ENCODE peak calls at places on chromosomes 6 and 20, in eight cellular contexts. V, G, N, C, I, W, A and E are unnamed samples.

GRCh38 chr20:3927486-3928291 is 38.5 kb downstream of the PANK2 start:
- DNase-seq in V (no peak), G (no peak), N (peak; percentile 19), C (no peak), I (no peak), W (no peak), A (no peak), E (no peak)

GRCh38 chr20:31869942-31870702 is at the start of the genes DUSP15 and TTLL9:
- DNase-seq in V (no peak), G (no peak), N (peak; percentile 31), C (no peak), I (no peak), W (peak; percentile 64), A (no peak), E (no peak)

GRCh38 chr6:38284772-38285406 is 354.8 kb downstream of the BTBD9 start:
- DNase-seq in V (no peak), G (no peak), N (no peak), C (no peak), I (no peak), W (no peak), A (no peak), E (no peak)

GRCh38 chr6:26175428-26176181 is 88.4 kb downstream of the HFE start:
- DNase-seq in V (no peak), G (no peak), N (peak; percentile 62), C (peak; percentile 29), I (no peak), W (no peak), A (peak; percentile 59), E (no peak)

GRCh38 chr20:25065625-25066338 is 7.8 kb upstream of the ACSS1 start:
- DNase-seq in V (peak; percentile 31), G (peak; percentile 43), N (peak; percentile 67), C (no peak), I (peak; percentile 60), W (peak; percentile 68), A (peak; percentile 74), E (no peak)

GRCh38 chr6:74170118-74170517 is 474.1 kb downstream of the CD109 start:
- DNase-seq in V (peak; percentile 27), G (no peak), N (peak; percentile 47), C (peak; percentile 13), I (no peak), W (no peak), A (no peak), E (no peak)

GRCh38 chr6:169165561-169166300 is 87.9 kb downstream of the THBS2 start:
- DNase-seq in V (no peak), G (no peak), N (no peak), C (no peak), I (no peak), W (no peak), A (no peak), E (no peak)

GRCh38 chr6:134178230-134179044 is 126.0 kb upstream of the SLC2A12 start:
- DNase-seq in V (peak; percentile 86), G (peak; percentile 57), N (peak; percentile 86), C (peak; percentile 81), I (peak; percentile 77), W (peak; percentile 68), A (peak; percentile 54), E (peak; percentile 88)

GRCh38 chr6:11712760-11713159 is 65.8 kb downstream of the ADTRP start:
- DNase-seq in V (no peak), G (no peak), N (peak; percentile 32), C (no peak), I (no peak), W (no peak), A (no peak), E (no peak)

GRCh38 chr6:87817226-87817625 is 115.2 kb upstream of the AKIRIN2 start:
- DNase-seq in V (no peak), G (no peak), N (peak; percentile 48), C (no peak), I (no peak), W (no peak), A (no peak), E (no peak)

GRCh38 chr6:155188707-155189496 is 74.9 kb upstream of the CLDN20 start:
- DNase-seq in V (peak; percentile 91), G (no peak), N (peak; percentile 84), C (peak; percentile 63), I (no peak), W (no peak), A (no peak), E (no peak)

GRCh38 chr6:129592516-129593232 is 117.3 kb downstream of the ARHGAP18 start:
- DNase-seq in V (no peak), G (no peak), N (no peak), C (peak; percentile 12), I (no peak), W (no peak), A (no peak), E (no peak)

GRCh38 chr6:113969888-113970807 is 800 bp downstream of the HDAC2 start:
- DNase-seq in V (peak; percentile 4), G (peak; percentile 33), N (peak; percentile 47), C (peak; percentile 30), I (peak; percentile 28), W (peak; percentile 69), A (peak; percentile 55), E (peak; percentile 47)

GRCh38 chr20:56091635-56092180 is 86.4 kb upstream of the CBLN4 start:
- DNase-seq in V (no peak), G (no peak), N (no peak), C (no peak), I (no peak), W (no peak), A (no peak), E (no peak)

GRCh38 chr6:87929843-87930288 is 117.8 kb upstream of the SPACA1 start:
- DNase-seq in V (peak; percentile 84), G (peak; percentile 25), N (peak; percentile 93), C (peak; percentile 53), I (peak; percentile 25), W (peak; percentile 78), A (peak; percentile 75), E (peak; percentile 11)

GRCh38 chr6:148892247-148892646 is 145.4 kb downstream of the UST start:
- DNase-seq in V (no peak), G (no peak), N (no peak), C (no peak), I (no peak), W (no peak), A (no peak), E (no peak)

GRCh38 chr6:135852775-135853174 is 1.3 kb downstream of the PDE7B start:
- DNase-seq in V (no peak), G (no peak), N (no peak), C (no peak), I (no peak), W (no peak), A (no peak), E (no peak)